ENCODE peak calls at places on chromosomes 13 and 19, in seven cellular contexts. D is IMR-90, Q is Peyer's patch, X is right lobe of liver, N is stomach, U is gastrocnemius medialis, L is A549. T is an unnamed sample.

GRCh38 chr13:28137556-28137955 is 789 bp upstream of the PAN3 start:
- DNase-seq in D (no peak), Q (no peak), X (no peak), N (no peak), U (no peak), L (no peak), T (no peak)

GRCh38 chr13:28052945-28053344 is 47.4 kb downstream of the FLT3 start:
- DNase-seq in D (peak; percentile 41), Q (no peak), X (no peak), N (no peak), U (no peak), L (no peak), T (no peak)

GRCh38 chr13:100274942-100275506 is 186.1 kb downstream of the PCCA start:
- DNase-seq in D (peak; percentile 4), Q (no peak), X (no peak), N (no peak), U (no peak), L (no peak), T (no peak)

GRCh38 chr19:47086280-47086679 is 27.3 kb downstream of the ZC3H4 start:
- DNase-seq in D (no peak), Q (no peak), X (no peak), N (no peak), U (no peak), L (no peak), T (no peak)

GRCh38 chr19:40923934-40924391 is 41.9 kb upstream of the CYP2A7 start:
- DNase-seq in D (no peak), Q (peak; percentile 52), X (peak; percentile 73), N (peak; percentile 32), U (no peak), L (no peak), T (peak; percentile 77)

GRCh38 chr13:101654916-101655315 is 202.4 kb downstream of the ITGBL1 start:
- DNase-seq in D (peak; percentile 12), Q (no peak), X (no peak), N (no peak), U (no peak), L (no peak), T (no peak)

GRCh38 chr13:99269627-99270252 is 11.6 kb upstream of the GPR18 start:
- DNase-seq in D (peak; percentile 78), Q (peak; percentile 69), X (no peak), N (no peak), U (no peak), L (no peak), T (no peak)

GRCh38 chr13:24050292-24050711 is 110.2 kb upstream of the SPATA13 start:
- DNase-seq in D (peak; percentile 86), Q (no peak), X (no peak), N (peak; percentile 70), U (no peak), L (no peak), T (peak; percentile 49)

GRCh38 chr19:40521276-40521675 is 54.5 kb downstream of the SPTBN4 start:
- DNase-seq in D (peak; percentile 29), Q (no peak), X (no peak), N (no peak), U (no peak), L (no peak), T (no peak)

GRCh38 chr13:79108914-79109643 is 297.0 kb downstream of the RBM26 start:
- DNase-seq in D (no peak), Q (no peak), X (no peak), N (no peak), U (no peak), L (no peak), T (peak; percentile 22)

GRCh38 chr13:29743229-29743786 is 107.1 kb downstream of the UBL3 start:
- DNase-seq in D (peak; percentile 79), Q (no peak), X (no peak), N (no peak), U (peak; percentile 16), L (no peak), T (no peak)

GRCh38 chr13:43411741-43412140 is 375.0 kb downstream of the ENOX1 start:
- DNase-seq in D (peak; percentile 23), Q (no peak), X (no peak), N (no peak), U (peak; percentile 89), L (no peak), T (no peak)

GRCh38 chr13:74226791-74227475 is 92.7 kb upstream of the KLF12 start:
- DNase-seq in D (peak; percentile 75), Q (no peak), X (no peak), N (no peak), U (no peak), L (no peak), T (no peak)

GRCh38 chr13:22944378-22944777 is 236.4 kb upstream of the SGCG start:
- DNase-seq in D (no peak), Q (no peak), X (no peak), N (no peak), U (no peak), L (no peak), T (no peak)

DNA sequence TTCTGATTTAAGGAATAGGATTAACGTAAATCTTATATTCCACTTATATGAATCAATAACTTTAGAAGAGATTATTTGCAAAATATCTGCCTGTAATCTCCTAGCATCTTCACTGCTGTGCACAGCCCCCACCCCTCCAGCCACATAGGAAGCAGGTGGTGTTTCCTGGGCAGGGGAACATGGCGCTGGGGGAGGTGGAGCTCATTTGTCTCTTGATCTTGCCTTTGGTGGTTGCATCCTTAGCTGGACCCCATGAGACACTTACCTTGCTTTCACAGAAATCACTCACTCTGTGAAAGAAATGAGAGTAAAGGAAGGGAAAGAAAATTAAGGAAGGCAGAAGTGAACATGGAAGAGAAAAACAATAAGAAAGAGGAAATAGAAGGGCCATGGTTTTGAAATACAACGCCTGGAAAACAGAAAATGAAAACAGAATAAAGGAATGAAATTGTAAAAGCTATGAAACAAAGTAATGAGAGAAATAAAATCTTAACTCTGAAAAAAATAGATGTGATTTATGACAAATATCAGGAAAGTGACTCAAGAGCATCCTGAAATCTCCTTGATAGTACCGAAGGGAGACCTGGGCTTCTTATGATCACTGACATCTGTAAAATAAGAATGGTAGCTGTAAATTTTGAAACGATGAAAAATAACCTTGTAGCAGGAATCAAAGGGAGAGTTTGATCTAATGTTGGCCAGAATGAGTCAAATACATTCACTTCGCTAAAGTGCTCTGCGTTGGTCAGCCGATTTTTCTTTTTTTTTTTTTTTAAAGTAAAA is 17.2 kb upstream of the RNASEH2B start:
- DNase-seq in D (no peak), Q (peak; percentile 80), X (no peak), N (no peak), U (no peak), L (no peak), T (no peak)
- H3K9me3 ChIP-seq in D (no peaks in the 10 kb centered on the region), Q (no peaks in the 10 kb centered on the region), X (no peaks in the 10 kb centered on the region), N (no peaks in the 10 kb centered on the region), U (no peaks in the 10 kb centered on the region), L (no peaks in the 10 kb centered on the region), T (no peaks in the 10 kb centered on the region)

DNA sequence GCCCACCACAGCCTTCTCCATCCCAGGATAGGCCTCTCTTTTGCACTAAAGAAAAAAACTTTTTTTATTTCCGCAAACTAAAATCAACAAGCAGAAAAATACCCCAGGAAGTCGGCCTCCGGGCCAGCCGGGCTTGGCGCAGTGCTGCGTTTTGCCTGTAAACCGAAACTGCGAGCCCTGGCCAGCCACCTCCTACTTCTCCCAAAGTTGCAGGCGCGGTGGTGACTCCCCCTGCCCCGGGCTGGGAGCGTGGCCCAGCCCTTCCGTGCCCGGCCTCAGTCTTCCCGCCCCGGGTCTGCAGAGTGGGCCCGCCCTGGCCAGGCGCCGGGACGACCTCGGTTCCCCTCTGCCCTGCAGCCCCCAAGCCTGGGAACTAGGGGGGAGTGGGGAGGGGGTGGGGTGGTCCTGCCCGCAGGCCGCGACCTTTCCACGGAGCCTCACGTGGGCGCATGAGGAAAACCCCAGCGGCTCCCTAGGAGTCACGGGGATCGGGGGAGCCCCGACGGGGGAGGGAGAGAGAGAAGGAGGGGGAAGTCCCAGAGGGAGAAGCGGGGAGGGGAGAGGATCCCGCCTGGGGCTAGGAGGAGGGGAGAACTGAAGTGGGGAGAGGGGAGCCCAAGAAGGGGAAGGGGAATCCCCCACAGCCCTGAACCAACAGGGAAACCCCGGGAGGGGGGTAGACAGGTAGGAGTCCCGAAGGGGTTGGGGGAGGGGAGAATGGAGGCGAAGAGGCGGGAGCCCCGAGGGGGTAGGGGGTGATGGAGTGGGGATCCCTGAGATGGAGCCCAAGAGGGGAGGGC is 3.0 kb downstream of the GADD45B start:
- DNase-seq in D (peak; percentile 76), Q (peak; percentile 90), X (peak; percentile 87), N (peak; percentile 88), U (peak; percentile 57), L (no peak), T (peak; percentile 86)
- TF ChIP-seq POLR2A in D (peak; percentile 90), Q (peak; percentile 30), X (peak; percentile 88), N (no peak), U (no peak), L (no peak), T (no peak)

GRCh38 chr13:91588541-91588940 is 190.1 kb downstream of the GPC5 start:
- DNase-seq in D (no peak), Q (no peak), X (no peak), N (no peak), U (no peak), L (no peak), T (no peak)

GRCh38 chr13:91595677-91596076 is 197.3 kb downstream of the GPC5 start:
- DNase-seq in D (no peak), Q (no peak), X (no peak), N (no peak), U (no peak), L (no peak), T (no peak)

GRCh38 chr13:91596832-91597231 is 198.4 kb downstream of the GPC5 start:
- DNase-seq in D (no peak), Q (no peak), X (no peak), N (no peak), U (no peak), L (no peak), T (no peak)

GRCh38 chr13:91586609-91587008 is 188.2 kb downstream of the GPC5 start:
- DNase-seq in D (no peak), Q (no peak), X (no peak), N (no peak), U (no peak), L (no peak), T (no peak)

GRCh38 chr13:91592050-91593014 is 193.9 kb downstream of the GPC5 start:
- DNase-seq in D (no peak), Q (no peak), X (no peak), N (no peak), U (no peak), L (no peak), T (peak; percentile 17)
- H3K9me3 ChIP-seq in D (peaks cover 4% of the 10 kb centered on the region), Q (no peaks in the 10 kb centered on the region), X (no peaks in the 10 kb centered on the region), N (peaks cover 11% of the 10 kb centered on the region), U (no peaks in the 10 kb centered on the region), L (no peaks in the 10 kb centered on the region), T (no peaks in the 10 kb centered on the region)

GRCh38 chr13:44416297-44416696 is 42.7 kb downstream of the SERP2 start:
- DNase-seq in D (no peak), Q (no peak), X (no peak), N (no peak), U (no peak), L (no peak), T (peak; percentile 38)
- TF ChIP-seq POLR2A in D (no peak), Q (no peak), X (no peak), N (no peak), U (no peak), L (no peak), T (no peak)

DNA sequence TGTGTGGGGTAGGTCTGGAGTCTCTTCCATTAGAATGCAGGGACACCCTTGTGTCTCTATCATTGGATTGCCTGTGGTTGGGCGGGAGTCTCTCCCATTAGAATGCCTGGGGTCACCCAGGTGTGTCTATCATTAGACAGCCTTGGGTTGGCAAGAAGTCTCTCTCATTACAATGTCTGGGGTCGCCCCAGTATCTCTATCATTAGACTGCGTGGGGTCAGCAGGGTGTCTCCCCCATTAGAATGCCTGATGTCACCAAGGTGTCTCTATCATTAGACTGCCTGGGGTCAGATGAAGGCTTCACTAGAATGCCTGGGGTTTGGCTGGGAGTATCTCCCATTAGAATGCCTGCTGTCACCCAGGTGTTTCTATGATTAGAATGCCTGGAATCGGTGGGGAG is 1539.0 kb downstream of the UQCRFS1 start:
- DNase-seq in D (no peak), Q (no peak), X (no peak), N (no peak), U (no peak), L (no peak), T (no peak)
- H3K9me3 ChIP-seq in D (peaks cover 26% of the 10 kb centered on the region), Q (no peaks in the 10 kb centered on the region), X (no peaks in the 10 kb centered on the region), N (peaks cover 80% of the 10 kb centered on the region), U (no peaks in the 10 kb centered on the region), L (peaks cover 49% of the 10 kb centered on the region), T (peaks cover 6% of the 10 kb centered on the region)

T was measured in upper lobe of left lung.